ENCODE peak calls at places on chromosomes 6 and 20, in seven cellular contexts. One of them, this sample, is unnamed.

GRCh38 chr20:63129376-63129965 is 86.5 kb downstream of the YTHDF1 start:
- DNase-seq in Peyer's patch: no peak
- DNase-seq in mammary epithelial cell: no peak
- DNase-seq in foreskin fibroblast: no peak
- DNase-seq in fibroblast of mammary gland: no peak
- DNase-seq in brain microvascular endothelial cell: no peak
- DNase-seq in BE2C: no peak
- DNase-seq in this sample: no peak

GRCh38 chr6:57064809-57065208 is 18.3 kb downstream of the KIAA1586 start:
- DNase-seq in brain microvascular endothelial cell: peak; percentile 46
- DNase-seq in foreskin fibroblast: peak; percentile 29
- DNase-seq in fibroblast of mammary gland: no peak
- DNase-seq in mammary epithelial cell: no peak
- DNase-seq in Peyer's patch: no peak
- DNase-seq in BE2C: no peak
- DNase-seq in this sample: no peak

GRCh38 chr20:62344782-62345181 is 22.3 kb downstream of the LAMA5 start:
- DNase-seq in brain microvascular endothelial cell: no peak
- DNase-seq in mammary epithelial cell: no peak
- DNase-seq in Peyer's patch: no peak
- DNase-seq in fibroblast of mammary gland: no peak
- DNase-seq in foreskin fibroblast: no peak
- DNase-seq in BE2C: no peak
- DNase-seq in this sample: no peak

GRCh38 chr6:107660839-107661238 is 163.3 kb downstream of the SCML4 start:
- DNase-seq in BE2C: no peak
- DNase-seq in foreskin fibroblast: no peak
- DNase-seq in brain microvascular endothelial cell: no peak
- DNase-seq in Peyer's patch: no peak
- DNase-seq in fibroblast of mammary gland: no peak
- DNase-seq in mammary epithelial cell: peak; percentile 60
- DNase-seq in this sample: no peak

GRCh38 chr6:88238065-88238464 is 71.9 kb upstream of the CNR1 start:
- DNase-seq in mammary epithelial cell: peak; percentile 8
- DNase-seq in Peyer's patch: peak; percentile 59
- DNase-seq in brain microvascular endothelial cell: peak; percentile 12
- DNase-seq in fibroblast of mammary gland: peak; percentile 14
- DNase-seq in BE2C: no peak
- DNase-seq in foreskin fibroblast: no peak
- DNase-seq in this sample: peak; percentile 26

GRCh38 chr6:34610819-34611477 is 54.8 kb upstream of the SPDEF start:
- DNase-seq in fibroblast of mammary gland: peak; percentile 89
- DNase-seq in foreskin fibroblast: peak; percentile 87
- DNase-seq in brain microvascular endothelial cell: peak; percentile 86
- DNase-seq in Peyer's patch: no peak
- DNase-seq in BE2C: no peak
- DNase-seq in mammary epithelial cell: peak; percentile 64
- DNase-seq in this sample: no peak

GRCh38 chr20:41161886-41162285 is 24.5 kb downstream of the PLCG1 start:
- DNase-seq in Peyer's patch: no peak
- DNase-seq in mammary epithelial cell: no peak
- DNase-seq in brain microvascular endothelial cell: no peak
- DNase-seq in BE2C: no peak
- DNase-seq in foreskin fibroblast: no peak
- DNase-seq in fibroblast of mammary gland: no peak
- DNase-seq in this sample: no peak

GRCh38 chr20:47809561-47809960 is 24.3 kb upstream of the SULF2 start:
- DNase-seq in brain microvascular endothelial cell: no peak
- DNase-seq in fibroblast of mammary gland: no peak
- DNase-seq in mammary epithelial cell: peak; percentile 95
- DNase-seq in foreskin fibroblast: no peak
- DNase-seq in BE2C: peak; percentile 83
- DNase-seq in Peyer's patch: no peak
- DNase-seq in this sample: no peak

GRCh38 chr20:49447946-49448809 is 34.3 kb downstream of the KCNB1 start:
- DNase-seq in foreskin fibroblast: no peak
- DNase-seq in mammary epithelial cell: no peak
- DNase-seq in BE2C: no peak
- DNase-seq in fibroblast of mammary gland: peak; percentile 30
- DNase-seq in Peyer's patch: no peak
- DNase-seq in brain microvascular endothelial cell: no peak
- DNase-seq in this sample: no peak

GRCh38 chr6:57316581-57317059 is 810 bp upstream of the PRIM2 start:
- DNase-seq in fibroblast of mammary gland: peak; percentile 95
- DNase-seq in brain microvascular endothelial cell: peak; percentile 93
- DNase-seq in Peyer's patch: peak; percentile 93
- DNase-seq in BE2C: peak; percentile 83
- DNase-seq in foreskin fibroblast: peak; percentile 89
- DNase-seq in mammary epithelial cell: peak; percentile 87
- DNase-seq in this sample: peak; percentile 77

GRCh38 chr6:30061766-30062458 is 847 bp downstream of the POLR1H start:
- DNase-seq in Peyer's patch: no peak
- DNase-seq in mammary epithelial cell: peak; percentile 48
- DNase-seq in BE2C: peak; percentile 17
- DNase-seq in foreskin fibroblast: no peak
- DNase-seq in brain microvascular endothelial cell: no peak
- DNase-seq in fibroblast of mammary gland: peak; percentile 36
- DNase-seq in this sample: peak; percentile 8

GRCh38 chr6:83068628-83069027 is 1.2 kb downstream of the DOP1A start:
- DNase-seq in brain microvascular endothelial cell: no peak
- DNase-seq in Peyer's patch: no peak
- DNase-seq in foreskin fibroblast: no peak
- DNase-seq in BE2C: no peak
- DNase-seq in fibroblast of mammary gland: no peak
- DNase-seq in mammary epithelial cell: no peak
- DNase-seq in this sample: no peak

GRCh38 chr6:7051780-7052440 is 55.9 kb upstream of the RREB1 start:
- DNase-seq in BE2C: peak; percentile 43
- DNase-seq in mammary epithelial cell: no peak
- DNase-seq in brain microvascular endothelial cell: peak; percentile 9
- DNase-seq in fibroblast of mammary gland: peak; percentile 19
- DNase-seq in foreskin fibroblast: no peak
- DNase-seq in Peyer's patch: peak; percentile 82
- DNase-seq in this sample: peak; percentile 69

DNA sequence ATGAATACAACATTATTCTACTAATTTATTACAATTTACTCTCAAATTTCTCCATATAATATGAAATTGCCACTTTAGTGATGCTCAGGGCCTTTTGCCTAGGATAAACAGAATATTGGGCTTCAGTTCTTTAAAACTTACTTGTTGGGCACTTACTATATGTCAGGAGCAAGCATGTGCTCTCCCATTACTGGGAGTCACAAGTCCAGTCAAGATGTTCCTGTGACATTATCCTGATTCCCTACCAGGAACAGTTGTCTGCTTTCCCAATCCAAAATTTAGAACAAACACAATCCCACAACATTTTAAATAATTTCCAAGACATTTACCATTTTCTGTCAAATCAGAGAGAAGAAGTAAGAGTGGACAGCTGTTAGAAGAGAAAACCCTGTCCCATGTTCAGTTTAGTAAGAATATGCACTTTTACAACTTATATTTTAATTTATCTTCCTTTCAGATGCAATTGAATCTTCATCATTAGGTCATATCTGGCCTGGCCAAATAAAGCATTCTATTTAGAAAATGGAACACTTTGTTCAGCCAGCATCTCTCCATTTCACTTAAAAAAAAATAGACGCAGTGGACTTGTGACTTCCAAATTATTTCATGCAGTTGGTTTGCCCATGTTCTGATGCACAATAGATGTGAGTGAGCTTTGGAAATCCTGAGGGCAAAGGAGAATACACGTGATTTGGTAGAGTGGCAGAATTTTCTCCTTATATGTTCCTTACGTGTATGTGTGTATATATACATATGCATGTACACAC is 159.8 kb downstream of the CLIC5 start:
- DNase-seq in foreskin fibroblast: no peak
- DNase-seq in brain microvascular endothelial cell: no peak
- DNase-seq in mammary epithelial cell: no peak
- DNase-seq in fibroblast of mammary gland: no peak
- DNase-seq in BE2C: no peak
- DNase-seq in Peyer's patch: no peak
- DNase-seq in this sample: no peak
- TF ChIP-seq CTCF in foreskin fibroblast: no peak
- TF ChIP-seq CTCF in brain microvascular endothelial cell: no peak
- TF ChIP-seq CTCF in mammary epithelial cell: no peak
- TF ChIP-seq CTCF in fibroblast of mammary gland: no peak
- TF ChIP-seq CTCF in BE2C: no peak
- TF ChIP-seq CTCF in Peyer's patch: no peak
- TF ChIP-seq CTCF in this sample: no peak

GRCh38 chr6:160750276-160750689 is 48.2 kb downstream of the PLG start:
- DNase-seq in brain microvascular endothelial cell: no peak
- DNase-seq in fibroblast of mammary gland: peak; percentile 5
- DNase-seq in Peyer's patch: no peak
- DNase-seq in mammary epithelial cell: peak; percentile 25
- DNase-seq in foreskin fibroblast: no peak
- DNase-seq in BE2C: no peak
- DNase-seq in this sample: peak; percentile 10
- TF ChIP-seq CTCF in brain microvascular endothelial cell: no peak
- TF ChIP-seq CTCF in fibroblast of mammary gland: peak; percentile 43
- TF ChIP-seq CTCF in Peyer's patch: peak; percentile 6
- TF ChIP-seq CTCF in mammary epithelial cell: peak; percentile 85
- TF ChIP-seq CTCF in foreskin fibroblast: no peak
- TF ChIP-seq CTCF in BE2C: peak; percentile 47
- TF ChIP-seq CTCF in this sample: peak; percentile 31

GRCh38 chr6:119259027-119259426 is 90.5 kb downstream of the MAN1A1 start:
- DNase-seq in brain microvascular endothelial cell: no peak
- DNase-seq in Peyer's patch: no peak
- DNase-seq in foreskin fibroblast: no peak
- DNase-seq in BE2C: no peak
- DNase-seq in mammary epithelial cell: peak; percentile 34
- DNase-seq in fibroblast of mammary gland: no peak
- DNase-seq in this sample: no peak

GRCh38 chr6:119264854-119265397 is 84.6 kb downstream of the MAN1A1 start:
- DNase-seq in BE2C: no peak
- DNase-seq in mammary epithelial cell: no peak
- DNase-seq in Peyer's patch: no peak
- DNase-seq in brain microvascular endothelial cell: no peak
- DNase-seq in foreskin fibroblast: no peak
- DNase-seq in fibroblast of mammary gland: no peak
- DNase-seq in this sample: no peak

GRCh38 chr6:119262612-119263011 is 86.9 kb downstream of the MAN1A1 start:
- DNase-seq in foreskin fibroblast: no peak
- DNase-seq in mammary epithelial cell: no peak
- DNase-seq in Peyer's patch: no peak
- DNase-seq in fibroblast of mammary gland: no peak
- DNase-seq in BE2C: no peak
- DNase-seq in brain microvascular endothelial cell: no peak
- DNase-seq in this sample: no peak

GRCh38 chr6:119256978-119257462 is 92.5 kb downstream of the MAN1A1 start:
- DNase-seq in fibroblast of mammary gland: no peak
- DNase-seq in Peyer's patch: no peak
- DNase-seq in brain microvascular endothelial cell: no peak
- DNase-seq in foreskin fibroblast: no peak
- DNase-seq in BE2C: no peak
- DNase-seq in mammary epithelial cell: no peak
- DNase-seq in this sample: no peak

DNA sequence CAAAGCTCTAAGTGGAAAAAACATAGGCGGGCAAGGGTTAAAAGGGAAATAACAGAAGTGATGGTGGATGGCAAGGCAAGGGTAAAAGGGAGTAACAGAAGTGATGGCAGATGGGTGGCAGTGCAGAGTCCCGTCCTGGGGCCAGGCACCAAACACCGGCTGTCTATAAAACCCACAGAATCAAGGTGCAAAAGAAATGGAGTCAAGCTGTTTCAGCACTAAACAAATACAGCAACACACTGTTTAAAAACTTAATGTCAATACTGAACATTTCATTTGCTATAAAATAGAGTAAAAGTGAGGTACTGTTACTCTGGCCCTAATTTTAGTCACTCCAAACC is 87.6 kb downstream of the MAN1A1 start:
- DNase-seq in brain microvascular endothelial cell: no peak
- DNase-seq in BE2C: no peak
- DNase-seq in mammary epithelial cell: no peak
- DNase-seq in foreskin fibroblast: no peak
- DNase-seq in fibroblast of mammary gland: no peak
- DNase-seq in Peyer's patch: no peak
- DNase-seq in this sample: no peak
- TF ChIP-seq CTCF in brain microvascular endothelial cell: no peak
- TF ChIP-seq CTCF in BE2C: no peak
- TF ChIP-seq CTCF in mammary epithelial cell: no peak
- TF ChIP-seq CTCF in foreskin fibroblast: no peak
- TF ChIP-seq CTCF in fibroblast of mammary gland: no peak
- TF ChIP-seq CTCF in Peyer's patch: no peak
- TF ChIP-seq CTCF in this sample: no peak

GRCh38 chr6:53544050-53544499 is 826 bp downstream of the GCLC start:
- DNase-seq in foreskin fibroblast: no peak
- DNase-seq in BE2C: no peak
- DNase-seq in mammary epithelial cell: peak; percentile 60
- DNase-seq in fibroblast of mammary gland: no peak
- DNase-seq in brain microvascular endothelial cell: no peak
- DNase-seq in Peyer's patch: peak; percentile 50
- DNase-seq in this sample: no peak

GRCh38 chr6:53546256-53546655 is 1.4 kb upstream of the GCLC start:
- DNase-seq in mammary epithelial cell: peak; percentile 48
- DNase-seq in foreskin fibroblast: peak; percentile 46
- DNase-seq in fibroblast of mammary gland: peak; percentile 67
- DNase-seq in brain microvascular endothelial cell: no peak
- DNase-seq in BE2C: no peak
- DNase-seq in Peyer's patch: no peak
- DNase-seq in this sample: no peak

GRCh38 chr6:53543341-53544010 is 1.4 kb downstream of the GCLC start:
- DNase-seq in mammary epithelial cell: no peak
- DNase-seq in fibroblast of mammary gland: no peak
- DNase-seq in brain microvascular endothelial cell: no peak
- DNase-seq in Peyer's patch: no peak
- DNase-seq in foreskin fibroblast: no peak
- DNase-seq in BE2C: no peak
- DNase-seq in this sample: no peak

GRCh38 chr6:53547166-53547814 is 2.4 kb upstream of the GCLC start:
- DNase-seq in foreskin fibroblast: no peak
- DNase-seq in fibroblast of mammary gland: no peak
- DNase-seq in brain microvascular endothelial cell: no peak
- DNase-seq in mammary epithelial cell: no peak
- DNase-seq in Peyer's patch: no peak
- DNase-seq in BE2C: no peak
- DNase-seq in this sample: no peak

DNA sequence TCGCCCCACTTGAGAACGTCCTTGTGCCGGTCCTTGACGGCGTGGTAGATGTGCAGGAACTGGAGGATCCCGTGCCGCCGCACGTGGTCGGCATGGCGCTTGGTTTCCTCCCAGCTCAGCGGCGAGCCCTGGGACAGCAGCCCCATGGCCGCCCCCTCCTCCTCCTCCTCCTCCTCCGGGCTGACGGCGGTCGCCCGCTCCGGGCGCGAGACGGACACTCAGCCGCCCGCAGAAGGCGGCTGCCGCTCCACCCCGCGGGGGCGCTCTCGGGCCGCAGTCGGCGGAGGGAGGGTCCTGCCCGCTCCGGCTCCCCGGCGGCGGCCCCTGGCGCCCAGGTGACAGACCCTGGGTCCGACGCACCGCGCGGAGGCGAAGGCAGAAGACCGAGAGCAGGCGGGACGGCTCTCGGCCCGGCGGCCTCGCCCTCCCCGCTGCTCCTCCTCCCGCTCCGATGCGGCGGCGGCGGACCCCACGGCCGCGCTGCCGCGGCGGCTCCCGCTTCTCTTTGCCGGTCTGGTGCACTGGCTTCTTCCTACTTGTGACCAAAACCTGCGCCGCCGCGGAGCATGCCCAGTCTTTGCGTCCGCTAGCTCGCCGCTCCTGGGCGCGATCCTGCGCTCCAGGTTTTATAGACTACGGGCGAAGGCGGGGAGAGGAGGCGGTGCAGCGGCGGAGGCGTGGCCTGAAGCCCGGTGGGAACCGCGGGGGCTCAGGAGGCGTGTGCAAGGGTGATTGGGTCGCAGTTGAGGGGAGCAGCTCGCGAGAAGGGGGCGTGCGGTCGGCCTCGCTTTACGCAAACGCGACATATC is at the start of gene GCLC:
- DNase-seq in brain microvascular endothelial cell: peak; percentile 94
- DNase-seq in BE2C: peak; percentile 96
- DNase-seq in Peyer's patch: peak; percentile 98
- DNase-seq in mammary epithelial cell: peak; percentile 94
- DNase-seq in foreskin fibroblast: peak; percentile 95
- DNase-seq in fibroblast of mammary gland: peak; percentile 92
- DNase-seq in this sample: peak; percentile 92
- TF ChIP-seq CTCF in brain microvascular endothelial cell: peak; percentile 43
- TF ChIP-seq CTCF in BE2C: peak; percentile 34
- TF ChIP-seq CTCF in Peyer's patch: peak; percentile 85
- TF ChIP-seq CTCF in mammary epithelial cell: peak; percentile 26
- TF ChIP-seq CTCF in foreskin fibroblast: peak; percentile 10
- TF ChIP-seq CTCF in fibroblast of mammary gland: no peak
- TF ChIP-seq CTCF in this sample: peak; percentile 48